ENCODE peak calls at places on chromosome 6, in ten cellular contexts. One of them, this sample, is unnamed.

GRCh38 chr6:41191569-41191968 is 9.4 kb downstream of the TREML2 start:
- DNase-seq in OCI-M1: peak
- DNase-seq in right cardiac atrium: peak
- DNase-seq in AG04450: no peak
- DNase-seq in pons: no peak
- DNase-seq in mucosa of descending colon: peak
- DNase-seq in Calu3: peak
- DNase-seq in NCI-H774: no peak
- DNase-seq in kidney epithelial cell: no peak
- DNase-seq in dorsolateral prefrontal cortex: no peak
- DNase-seq in this sample: no peak

GRCh38 chr6:137233561-137234504 is 14.6 kb upstream of the IFNGR1 start:
- DNase-seq in AG04450: peak
- DNase-seq in dorsolateral prefrontal cortex: no peak
- DNase-seq in pons: peak
- DNase-seq in kidney epithelial cell: peak
- DNase-seq in mucosa of descending colon: peak
- DNase-seq in OCI-M1: peak
- DNase-seq in NCI-H774: no peak
- DNase-seq in right cardiac atrium: peak
- DNase-seq in Calu3: peak
- DNase-seq in this sample: no peak

GRCh38 chr6:28907394-28907793 is 16.4 kb downstream of the TRIM27 start:
- DNase-seq in OCI-M1: no peak
- DNase-seq in kidney epithelial cell: no peak
- DNase-seq in dorsolateral prefrontal cortex: no peak
- DNase-seq in right cardiac atrium: no peak
- DNase-seq in mucosa of descending colon: no peak
- DNase-seq in pons: no peak
- DNase-seq in Calu3: no peak
- DNase-seq in AG04450: peak
- DNase-seq in NCI-H774: no peak
- DNase-seq in this sample: no peak

GRCh38 chr6:133893324-133893692 is 4.4 kb downstream of the TCF21 start:
- DNase-seq in Calu3: no peak
- DNase-seq in NCI-H774: no peak
- DNase-seq in right cardiac atrium: no peak
- DNase-seq in AG04450: no peak
- DNase-seq in kidney epithelial cell: no peak
- DNase-seq in dorsolateral prefrontal cortex: no peak
- DNase-seq in pons: no peak
- DNase-seq in mucosa of descending colon: no peak
- DNase-seq in OCI-M1: no peak
- DNase-seq in this sample: no peak

GRCh38 chr6:30707281-30707850 is 9.7 kb downstream of the MDC1 start:
- DNase-seq in OCI-M1: no peak
- DNase-seq in AG04450: no peak
- DNase-seq in Calu3: peak
- DNase-seq in dorsolateral prefrontal cortex: no peak
- DNase-seq in pons: no peak
- DNase-seq in NCI-H774: peak
- DNase-seq in kidney epithelial cell: no peak
- DNase-seq in right cardiac atrium: peak
- DNase-seq in mucosa of descending colon: peak
- DNase-seq in this sample: no peak

GRCh38 chr6:53984163-53984562 is 127.1 kb upstream of the MLIP start:
- DNase-seq in NCI-H774: no peak
- DNase-seq in dorsolateral prefrontal cortex: no peak
- DNase-seq in AG04450: peak
- DNase-seq in mucosa of descending colon: no peak
- DNase-seq in Calu3: peak
- DNase-seq in pons: no peak
- DNase-seq in kidney epithelial cell: peak
- DNase-seq in right cardiac atrium: no peak
- DNase-seq in OCI-M1: no peak
- DNase-seq in this sample: no peak

GRCh38 chr6:43770417-43771209 is 602 bp downstream of the VEGFA start:
- DNase-seq in mucosa of descending colon: peak
- DNase-seq in Calu3: peak
- DNase-seq in right cardiac atrium: peak
- DNase-seq in NCI-H774: no peak
- DNase-seq in OCI-M1: peak
- DNase-seq in kidney epithelial cell: no peak
- DNase-seq in AG04450: no peak
- DNase-seq in dorsolateral prefrontal cortex: peak
- DNase-seq in pons: no peak
- DNase-seq in this sample: peak

GRCh38 chr6:38307730-38308129 is 332.0 kb downstream of the BTBD9 start:
- DNase-seq in dorsolateral prefrontal cortex: no peak
- DNase-seq in NCI-H774: no peak
- DNase-seq in OCI-M1: no peak
- DNase-seq in AG04450: no peak
- DNase-seq in right cardiac atrium: no peak
- DNase-seq in kidney epithelial cell: no peak
- DNase-seq in Calu3: no peak
- DNase-seq in pons: no peak
- DNase-seq in mucosa of descending colon: no peak
- DNase-seq in this sample: no peak

GRCh38 chr6:157516319-157517026 is 135.5 kb downstream of the ZDHHC14 start:
- DNase-seq in dorsolateral prefrontal cortex: no peak
- DNase-seq in AG04450: no peak
- DNase-seq in OCI-M1: no peak
- DNase-seq in mucosa of descending colon: no peak
- DNase-seq in Calu3: no peak
- DNase-seq in right cardiac atrium: no peak
- DNase-seq in pons: no peak
- DNase-seq in kidney epithelial cell: no peak
- DNase-seq in NCI-H774: no peak
- DNase-seq in this sample: no peak

GRCh38 chr6:148857817-148858390 is 111.1 kb downstream of the UST start:
- DNase-seq in AG04450: peak
- DNase-seq in dorsolateral prefrontal cortex: no peak
- DNase-seq in pons: no peak
- DNase-seq in OCI-M1: no peak
- DNase-seq in kidney epithelial cell: peak
- DNase-seq in Calu3: no peak
- DNase-seq in NCI-H774: no peak
- DNase-seq in mucosa of descending colon: no peak
- DNase-seq in right cardiac atrium: no peak
- DNase-seq in this sample: no peak

GRCh38 chr6:15026832-15027231 is 219.0 kb upstream of the JARID2 start:
- DNase-seq in mucosa of descending colon: no peak
- DNase-seq in NCI-H774: peak
- DNase-seq in Calu3: no peak
- DNase-seq in AG04450: peak
- DNase-seq in pons: no peak
- DNase-seq in kidney epithelial cell: peak
- DNase-seq in right cardiac atrium: peak
- DNase-seq in dorsolateral prefrontal cortex: no peak
- DNase-seq in OCI-M1: no peak
- DNase-seq in this sample: no peak

GRCh38 chr6:100228437-100229424 is 234.7 kb upstream of the MCHR2 start:
- DNase-seq in right cardiac atrium: peak
- DNase-seq in Calu3: peak
- DNase-seq in OCI-M1: peak
- DNase-seq in NCI-H774: peak
- DNase-seq in dorsolateral prefrontal cortex: peak
- DNase-seq in mucosa of descending colon: peak
- DNase-seq in kidney epithelial cell: peak
- DNase-seq in pons: peak
- DNase-seq in AG04450: peak
- DNase-seq in this sample: peak

GRCh38 chr6:38319259-38320255 is 320.2 kb downstream of the BTBD9 start:
- DNase-seq in right cardiac atrium: no peak
- DNase-seq in NCI-H774: no peak
- DNase-seq in pons: no peak
- DNase-seq in kidney epithelial cell: no peak
- DNase-seq in AG04450: no peak
- DNase-seq in mucosa of descending colon: no peak
- DNase-seq in OCI-M1: no peak
- DNase-seq in dorsolateral prefrontal cortex: no peak
- DNase-seq in Calu3: no peak
- DNase-seq in this sample: no peak

GRCh38 chr6:83518946-83519489 is 6.7 kb downstream of the PRSS35 start:
- DNase-seq in pons: no peak
- DNase-seq in Calu3: no peak
- DNase-seq in mucosa of descending colon: no peak
- DNase-seq in dorsolateral prefrontal cortex: no peak
- DNase-seq in OCI-M1: no peak
- DNase-seq in kidney epithelial cell: no peak
- DNase-seq in right cardiac atrium: no peak
- DNase-seq in AG04450: no peak
- DNase-seq in NCI-H774: no peak
- DNase-seq in this sample: no peak

GRCh38 chr6:97632392-97632791 is 349.4 kb upstream of the MMS22L start:
- DNase-seq in AG04450: no peak
- DNase-seq in right cardiac atrium: no peak
- DNase-seq in NCI-H774: no peak
- DNase-seq in OCI-M1: no peak
- DNase-seq in kidney epithelial cell: no peak
- DNase-seq in dorsolateral prefrontal cortex: no peak
- DNase-seq in Calu3: no peak
- DNase-seq in mucosa of descending colon: no peak
- DNase-seq in pons: no peak
- DNase-seq in this sample: no peak

GRCh38 chr6:75249837-75250236 is 6.2 kb upstream of the COX7A2 start:
- DNase-seq in NCI-H774: no peak
- DNase-seq in kidney epithelial cell: no peak
- DNase-seq in pons: no peak
- DNase-seq in Calu3: no peak
- DNase-seq in dorsolateral prefrontal cortex: no peak
- DNase-seq in OCI-M1: no peak
- DNase-seq in mucosa of descending colon: no peak
- DNase-seq in right cardiac atrium: no peak
- DNase-seq in AG04450: no peak
- DNase-seq in this sample: no peak

GRCh38 chr6:11831653-11832052 is 53.0 kb upstream of the ADTRP start:
- DNase-seq in pons: no peak
- DNase-seq in kidney epithelial cell: no peak
- DNase-seq in right cardiac atrium: peak
- DNase-seq in mucosa of descending colon: no peak
- DNase-seq in AG04450: no peak
- DNase-seq in NCI-H774: no peak
- DNase-seq in Calu3: no peak
- DNase-seq in dorsolateral prefrontal cortex: no peak
- DNase-seq in OCI-M1: no peak
- DNase-seq in this sample: no peak

GRCh38 chr6:135675862-135676261 is 175.6 kb upstream of the PDE7B start:
- DNase-seq in NCI-H774: no peak
- DNase-seq in right cardiac atrium: no peak
- DNase-seq in Calu3: peak
- DNase-seq in kidney epithelial cell: no peak
- DNase-seq in pons: no peak
- DNase-seq in dorsolateral prefrontal cortex: no peak
- DNase-seq in mucosa of descending colon: peak
- DNase-seq in AG04450: no peak
- DNase-seq in OCI-M1: peak
- DNase-seq in this sample: no peak

GRCh38 chr6:169177516-169178196 is 76.0 kb downstream of the THBS2 start:
- DNase-seq in right cardiac atrium: no peak
- DNase-seq in mucosa of descending colon: no peak
- DNase-seq in dorsolateral prefrontal cortex: no peak
- DNase-seq in Calu3: no peak
- DNase-seq in kidney epithelial cell: no peak
- DNase-seq in OCI-M1: no peak
- DNase-seq in pons: no peak
- DNase-seq in AG04450: no peak
- DNase-seq in NCI-H774: no peak
- DNase-seq in this sample: no peak

GRCh38 chr6:154012852-154013251 is 26.2 kb upstream of the OPRM1 start:
- DNase-seq in AG04450: no peak
- DNase-seq in mucosa of descending colon: no peak
- DNase-seq in dorsolateral prefrontal cortex: no peak
- DNase-seq in right cardiac atrium: no peak
- DNase-seq in kidney epithelial cell: no peak
- DNase-seq in OCI-M1: peak
- DNase-seq in pons: no peak
- DNase-seq in Calu3: no peak
- DNase-seq in NCI-H774: no peak
- DNase-seq in this sample: no peak

GRCh38 chr6:132590362-132590761 is 821 bp upstream of the TAAR5 start:
- DNase-seq in AG04450: no peak
- DNase-seq in NCI-H774: no peak
- DNase-seq in OCI-M1: no peak
- DNase-seq in right cardiac atrium: no peak
- DNase-seq in dorsolateral prefrontal cortex: no peak
- DNase-seq in Calu3: no peak
- DNase-seq in pons: no peak
- DNase-seq in mucosa of descending colon: no peak
- DNase-seq in kidney epithelial cell: no peak
- DNase-seq in this sample: no peak

GRCh38 chr6:45681860-45682488 is 304.2 kb upstream of the SUPT3H start:
- DNase-seq in OCI-M1: peak
- DNase-seq in dorsolateral prefrontal cortex: no peak
- DNase-seq in Calu3: no peak
- DNase-seq in kidney epithelial cell: peak
- DNase-seq in NCI-H774: no peak
- DNase-seq in mucosa of descending colon: peak
- DNase-seq in AG04450: no peak
- DNase-seq in pons: no peak
- DNase-seq in right cardiac atrium: no peak
- DNase-seq in this sample: no peak

GRCh38 chr6:161444464-161444863 is 170.6 kb upstream of the AGPAT4 start:
- DNase-seq in dorsolateral prefrontal cortex: peak
- DNase-seq in mucosa of descending colon: peak
- DNase-seq in Calu3: no peak
- DNase-seq in OCI-M1: no peak
- DNase-seq in AG04450: no peak
- DNase-seq in kidney epithelial cell: no peak
- DNase-seq in NCI-H774: no peak
- DNase-seq in right cardiac atrium: peak
- DNase-seq in pons: peak
- DNase-seq in this sample: peak

GRCh38 chr6:3518356-3518841 is 61.5 kb upstream of the SLC22A23 start:
- DNase-seq in AG04450: peak
- DNase-seq in pons: no peak
- DNase-seq in dorsolateral prefrontal cortex: no peak
- DNase-seq in right cardiac atrium: no peak
- DNase-seq in kidney epithelial cell: no peak
- DNase-seq in mucosa of descending colon: peak
- DNase-seq in Calu3: peak
- DNase-seq in NCI-H774: no peak
- DNase-seq in OCI-M1: no peak
- DNase-seq in this sample: no peak

GRCh38 chr6:1792989-1793388 is 183.3 kb downstream of the FOXC1 start:
- DNase-seq in AG04450: no peak
- DNase-seq in mucosa of descending colon: peak
- DNase-seq in right cardiac atrium: no peak
- DNase-seq in kidney epithelial cell: no peak
- DNase-seq in NCI-H774: no peak
- DNase-seq in Calu3: peak
- DNase-seq in OCI-M1: peak
- DNase-seq in pons: no peak
- DNase-seq in dorsolateral prefrontal cortex: no peak
- DNase-seq in this sample: no peak

GRCh38 chr6:32096394-32097258 is 12.5 kb downstream of the TNXB start:
- DNase-seq in right cardiac atrium: peak
- DNase-seq in Calu3: peak
- DNase-seq in kidney epithelial cell: no peak
- DNase-seq in mucosa of descending colon: no peak
- DNase-seq in NCI-H774: no peak
- DNase-seq in pons: no peak
- DNase-seq in AG04450: no peak
- DNase-seq in OCI-M1: no peak
- DNase-seq in dorsolateral prefrontal cortex: no peak
- DNase-seq in this sample: no peak

GRCh38 chr6:34872332-34872731 is 15.5 kb downstream of the TAF11 start:
- DNase-seq in OCI-M1: no peak
- DNase-seq in mucosa of descending colon: no peak
- DNase-seq in Calu3: no peak
- DNase-seq in dorsolateral prefrontal cortex: no peak
- DNase-seq in pons: no peak
- DNase-seq in NCI-H774: no peak
- DNase-seq in AG04450: no peak
- DNase-seq in right cardiac atrium: no peak
- DNase-seq in kidney epithelial cell: no peak
- DNase-seq in this sample: no peak

GRCh38 chr6:104633125-104633524 is 226.6 kb downstream of the HACE1 start:
- DNase-seq in dorsolateral prefrontal cortex: no peak
- DNase-seq in mucosa of descending colon: no peak
- DNase-seq in AG04450: no peak
- DNase-seq in Calu3: no peak
- DNase-seq in NCI-H774: no peak
- DNase-seq in kidney epithelial cell: no peak
- DNase-seq in pons: no peak
- DNase-seq in right cardiac atrium: no peak
- DNase-seq in OCI-M1: no peak
- DNase-seq in this sample: no peak

This sample was measured in ovary.